ENCODE peak calls at places on chromosomes 2 and 18, in seven cellular contexts. H, S, D, L, P, T and E are unnamed samples.

GRCh38 chr2:179435021-179435420 is 170.4 kb upstream of the SESTD1 start:
- DNase-seq in H (no peak), S (no peak), D (no peak), L (no peak), P (no peak), T (no peak), E (no peak)

GRCh38 chr2:241739651-241740050 is 5.2 kb downstream of the D2HGDH start:
- DNase-seq in H (no peak), S (no peak), D (no peak), L (no peak), P (no peak), T (no peak), E (peak)

GRCh38 chr2:191369034-191369433 is 123.8 kb downstream of the MYO1B start:
- DNase-seq in H (no peak), S (no peak), D (no peak), L (no peak), P (no peak), T (no peak), E (no peak)

GRCh38 chr2:19799881-19800780 is 101.7 kb downstream of the TTC32 start:
- DNase-seq in H (no peak), S (no peak), D (peak), L (peak), P (no peak), T (no peak), E (no peak)

GRCh38 chr2:208036357-208036756 is 11.0 kb upstream of the PLEKHM3 start:
- DNase-seq in H (no peak), S (no peak), D (no peak), L (no peak), P (no peak), T (no peak), E (no peak)

GRCh38 chr2:173218331-173219056 is 136.2 kb upstream of the CDCA7 start:
- DNase-seq in H (peak), S (no peak), D (no peak), L (no peak), P (no peak), T (no peak), E (no peak)

GRCh38 chr2:42060718-42061619 is 13.1 kb downstream of the PKDCC start:
- DNase-seq in H (no peak), S (peak), D (no peak), L (peak), P (peak), T (no peak), E (no peak)

GRCh38 chr2:45300026-45300750 is 290.9 kb upstream of the SIX2 start:
- DNase-seq in H (no peak), S (no peak), D (no peak), L (peak), P (peak), T (no peak), E (no peak)

GRCh38 chr2:109331864-109332848 is 203.2 kb downstream of the SH3RF3 start:
- DNase-seq in H (peak), S (peak), D (peak), L (peak), P (peak), T (peak), E (peak)

GRCh38 chr2:235095569-235095968 is 143.8 kb downstream of the SH3BP4 start:
- DNase-seq in H (no peak), S (no peak), D (no peak), L (no peak), P (no peak), T (no peak), E (no peak)

GRCh38 chr2:71716697-71717624 is 263.6 kb downstream of the DYSF start:
- DNase-seq in H (no peak), S (peak), D (peak), L (peak), P (peak), T (peak), E (peak)

GRCh38 chr2:120508581-120509041 is 162.7 kb downstream of the INHBB start:
- DNase-seq in H (no peak), S (peak), D (peak), L (no peak), P (no peak), T (no peak), E (peak)

GRCh38 chr2:99153921-99154604 is 679 bp downstream of the TSGA10 start:
- DNase-seq in H (peak), S (no peak), D (no peak), L (no peak), P (no peak), T (no peak), E (no peak)

GRCh38 chr18:21330122-21330701 is 88.2 kb downstream of the GREB1L start:
- DNase-seq in H (peak), S (no peak), D (peak), L (peak), P (no peak), T (no peak), E (peak)

GRCh38 chr2:194319222-194319992 is 1337.6 kb upstream of the SLC39A10 start:
- DNase-seq in H (peak), S (no peak), D (no peak), L (no peak), P (no peak), T (no peak), E (no peak)

GRCh38 chr2:58601017-58601416 is 359.9 kb upstream of the FANCL start:
- DNase-seq in H (no peak), S (no peak), D (no peak), L (no peak), P (no peak), T (no peak), E (no peak)

GRCh38 chr2:8312861-8313768 is 368.7 kb upstream of the ID2 start:
- DNase-seq in H (no peak), S (no peak), D (no peak), L (no peak), P (peak), T (no peak), E (no peak)

GRCh38 chr2:219502618-219503017 is 3.9 kb downstream of the GMPPA start:
- DNase-seq in H (no peak), S (no peak), D (no peak), L (no peak), P (no peak), T (no peak), E (no peak)

GRCh38 chr2:219500135-219500534 is 1.4 kb downstream of the GMPPA start:
- DNase-seq in H (peak), S (no peak), D (no peak), L (no peak), P (no peak), T (no peak), E (no peak)

GRCh38 chr2:219501441-219501840 is 2.8 kb downstream of the GMPPA start:
- DNase-seq in H (no peak), S (no peak), D (no peak), L (no peak), P (no peak), T (no peak), E (no peak)

GRCh38 chr2:219499555-219499954 is 864 bp downstream of the GMPPA start:
- DNase-seq in H (no peak), S (no peak), D (no peak), L (no peak), P (no peak), T (no peak), E (no peak)

GRCh38 chr2:219501849-219502248 is 3.2 kb downstream of the GMPPA start:
- DNase-seq in H (no peak), S (no peak), D (no peak), L (no peak), P (no peak), T (no peak), E (no peak)
- TF ChIP-seq CTCF in H (no peak), S (no peak), D (no peak), L (no peak), P (no peak), T (no peak), E (no peak)

DNA sequence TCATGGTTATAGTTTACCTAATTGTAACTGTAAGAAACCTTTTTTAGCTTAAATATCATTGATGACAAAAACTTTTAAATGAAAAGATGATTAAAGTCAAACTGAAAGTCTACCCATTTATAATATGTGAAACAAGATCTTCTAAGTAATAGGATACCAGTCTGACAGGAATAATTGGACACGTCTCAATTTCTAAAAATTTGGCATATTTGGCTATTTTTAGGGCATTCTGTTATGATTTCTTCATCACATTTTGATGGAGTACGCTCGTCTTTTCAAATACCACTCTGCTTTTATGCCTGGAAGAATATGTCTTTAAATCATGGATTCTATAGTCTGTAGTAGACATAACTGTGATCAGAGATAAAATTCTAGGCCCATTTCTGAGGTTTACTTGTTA is 1.3 kb downstream of the R3HDM1 start:
- DNase-seq in H (no peak), S (no peak), D (no peak), L (no peak), P (no peak), T (no peak), E (no peak)
- H3K4me3 ChIP-seq in H (peak), S (no peak), D (peak), L (no peak), P (no peak), T (peak), E (peak)

DNA sequence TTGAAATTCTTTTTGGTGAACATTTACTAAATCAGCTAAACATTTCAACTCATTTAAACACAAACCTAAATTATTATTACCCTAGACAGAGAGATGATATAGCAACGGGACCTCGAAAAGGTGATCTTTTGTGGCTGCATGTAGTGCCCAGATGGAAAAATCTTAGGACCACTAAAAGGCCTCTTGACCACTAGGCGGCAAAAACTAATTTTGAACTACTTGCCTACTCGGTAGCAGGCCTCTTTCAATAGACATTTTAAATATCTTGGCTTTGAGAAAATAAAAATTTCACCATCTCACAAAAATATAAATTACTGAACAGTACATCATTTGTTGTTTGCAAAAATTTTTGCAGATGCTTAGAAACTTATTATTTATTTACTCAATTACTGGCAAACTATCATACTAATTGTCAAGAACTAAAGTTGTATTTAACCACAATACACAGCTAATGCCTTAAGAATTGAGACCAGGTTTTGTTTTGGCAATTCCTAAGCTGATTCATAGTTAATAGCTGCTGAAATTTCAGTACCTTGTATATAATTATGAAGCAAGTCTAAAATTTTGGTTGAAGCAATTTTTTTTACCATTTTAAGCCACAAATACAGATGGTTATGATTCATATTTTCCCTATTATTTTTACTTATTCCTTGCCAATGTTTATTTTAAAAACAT is 9.4 kb downstream of the COL3A1 start:
- DNase-seq in H (peak), S (no peak), D (no peak), L (no peak), P (no peak), T (no peak), E (peak)
- TF ChIP-seq CTCF in H (peak), S (no peak), D (no peak), L (no peak), P (peak), T (no peak), E (peak)

DNA sequence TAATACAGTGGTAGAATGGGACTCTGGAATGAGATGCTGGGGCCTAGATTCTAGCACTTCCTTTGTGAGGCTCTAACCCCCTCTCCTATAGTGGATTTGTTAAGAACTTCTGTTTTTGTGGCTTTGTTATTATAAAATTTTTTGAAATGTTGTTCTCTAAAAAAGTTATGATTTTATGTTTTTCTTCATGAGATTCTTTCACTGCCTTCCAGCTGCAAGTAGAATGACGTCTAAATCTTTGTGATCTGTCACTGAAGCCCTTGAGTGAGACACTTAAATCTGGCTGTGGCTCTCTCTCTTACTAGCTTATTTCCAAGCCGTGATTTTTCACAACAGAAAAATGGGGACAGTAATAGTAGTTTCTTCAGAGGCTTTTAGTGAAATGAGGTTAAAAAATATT is 1.6 kb downstream of the CASP8 start:
- DNase-seq in H (no peak), S (no peak), D (no peak), L (no peak), P (no peak), T (no peak), E (no peak)
- H3K4me3 ChIP-seq in H (no peak), S (no peak), D (peak), L (peak), P (no peak), T (no peak), E (no peak)

DNA sequence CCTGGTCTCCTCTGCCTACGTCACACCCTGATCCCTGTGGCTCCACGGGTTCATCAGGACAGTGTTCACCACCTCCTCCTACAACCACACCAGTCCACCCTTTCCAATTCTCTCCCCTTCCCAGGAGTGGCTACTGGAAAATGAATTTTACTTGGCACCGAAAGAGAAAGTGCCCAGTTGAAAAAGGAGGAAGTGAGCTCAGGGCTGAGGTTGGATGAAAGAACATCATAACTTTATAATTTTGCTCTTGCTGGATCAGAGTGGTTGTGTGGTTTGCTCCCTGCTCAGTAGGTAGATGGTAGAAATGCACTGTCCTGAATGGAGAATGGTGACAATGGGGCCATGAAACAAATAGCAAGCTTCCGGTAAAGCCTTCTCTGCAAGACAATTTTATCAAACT is 140.3 kb upstream of the DDX18 start:
- DNase-seq in H (no peak), S (no peak), D (no peak), L (no peak), P (no peak), T (no peak), E (no peak)
- TF ChIP-seq CTCF in H (no peak), S (no peak), D (no peak), L (no peak), P (no peak), T (no peak), E (no peak)

GRCh38 chr2:26892133-26892532 is 44.2 kb downstream of the DPYSL5 start:
- DNase-seq in H (no peak), S (no peak), D (no peak), L (no peak), P (no peak), T (no peak), E (no peak)
- H3K4me3 ChIP-seq in H (no peak), S (no peak), D (no peak), L (no peak), P (no peak), T (no peak), E (no peak)

GRCh38 chr2:224163573-224164307 is 124.7 kb upstream of the SERPINE2 start:
- DNase-seq in H (no peak), S (no peak), D (peak), L (peak), P (no peak), T (no peak), E (no peak)
- TF ChIP-seq CTCF in H (no peak), S (no peak), D (no peak), L (no peak), P (no peak), T (no peak), E (no peak)

DNA sequence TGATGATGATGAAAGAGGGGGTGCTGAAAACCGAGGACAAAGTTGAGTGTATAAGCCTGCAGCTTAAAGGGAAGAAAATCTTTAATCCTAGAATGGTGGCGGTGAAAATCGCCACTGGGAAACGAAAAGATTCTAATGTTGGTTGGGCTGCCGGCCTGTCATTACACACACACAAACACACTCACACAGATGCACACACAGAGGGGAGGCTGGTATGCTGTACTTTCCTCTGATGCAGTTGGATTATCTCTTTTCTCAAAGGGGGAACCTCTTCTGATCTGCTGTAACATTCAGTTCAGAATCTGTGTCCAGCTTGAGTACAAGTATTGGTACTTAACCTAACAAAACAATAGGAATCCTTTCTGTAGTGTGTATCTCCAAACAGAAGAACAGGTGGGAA is 39.0 kb downstream of the ANXA4 start:
- DNase-seq in H (no peak), S (no peak), D (no peak), L (no peak), P (no peak), T (peak), E (no peak)
- H3K4me3 ChIP-seq in H (no peak), S (no peak), D (no peak), L (peak), P (no peak), T (no peak), E (no peak)